ENCODE peak calls at places on chromosomes 2 and 18, in five cellular contexts. I is K562, V is H1, K is ovary, F is A549. D is an unnamed sample.

GRCh38 chr2:122713800-122714199 is 958.3 kb downstream of the TSN start:
- DNase-seq in I (no peak), V (no peak), K (no peak), F (no peak), D (no peak)

GRCh38 chr2:120869036-120869435 is 133.4 kb downstream of the GLI2 start:
- DNase-seq in I (no peak), V (no peak), K (no peak), F (no peak), D (no peak)

GRCh38 chr2:160351978-160352377 is 141.6 kb downstream of the RBMS1 start:
- DNase-seq in I (no peak), V (no peak), K (no peak), F (peak; percentile 52), D (no peak)

GRCh38 chr18:21740724-21741510 is at the start of gene MIB1:
- DNase-seq in I (peak; percentile 71), V (no peak), K (peak; percentile 99), F (no peak), D (peak; percentile 69)

GRCh38 chr2:96167407-96168013 is 22.3 kb upstream of the DUSP2 start:
- DNase-seq in I (no peak), V (no peak), K (no peak), F (no peak), D (no peak)

GRCh38 chr18:38611036-38611964 is 1045.7 kb upstream of the CELF4 start:
- DNase-seq in I (no peak), V (no peak), K (no peak), F (no peak), D (no peak)

GRCh38 chr2:237199577-237199976 is 113.9 kb downstream of the COPS8 start:
- DNase-seq in I (no peak), V (no peak), K (peak; percentile 10), F (no peak), D (no peak)

GRCh38 chr2:211132046-211132445 is 575.6 kb downstream of the CPS1 start:
- DNase-seq in I (no peak), V (no peak), K (no peak), F (no peak), D (no peak)

GRCh38 chr18:57930476-57930875 is 113.5 kb upstream of the NEDD4L start:
- DNase-seq in I (no peak), V (no peak), K (no peak), F (no peak), D (no peak)

GRCh38 chr2:206971805-206972204 is 32.5 kb downstream of the CPO start:
- DNase-seq in I (no peak), V (no peak), K (no peak), F (no peak), D (peak; percentile 26)

GRCh38 chr2:227471924-227472264 is at the start of gene AGFG1:
- DNase-seq in I (peak; percentile 88), V (no peak), K (peak; percentile 83), F (peak; percentile 88), D (peak; percentile 96)
- TF ChIP-seq POLR2A in I (peak; percentile 29), V (peak; percentile 75), K (peak; percentile 45), F (peak; percentile 43), D (peak; percentile 85)

GRCh38 chr2:238597638-238598528 is 171.2 kb downstream of the ASB1 start:
- DNase-seq in I (no peak), V (no peak), K (no peak), F (no peak), D (no peak)
- H3K27ac ChIP-seq in I (no peak overlapping the region), V (no peak overlapping the region), K (no peak overlapping the region), F (peak overlapping the region; percentile 94), D (peak overlapping the region; percentile 74)

GRCh38 chr2:152678808-152679207 is 38.5 kb downstream of the PRPF40A start:
- DNase-seq in I (no peak), V (no peak), K (no peak), F (no peak), D (no peak)

GRCh38 chr2:152676461-152676860 is 40.8 kb downstream of the PRPF40A start:
- DNase-seq in I (no peak), V (no peak), K (no peak), F (no peak), D (no peak)

DNA sequence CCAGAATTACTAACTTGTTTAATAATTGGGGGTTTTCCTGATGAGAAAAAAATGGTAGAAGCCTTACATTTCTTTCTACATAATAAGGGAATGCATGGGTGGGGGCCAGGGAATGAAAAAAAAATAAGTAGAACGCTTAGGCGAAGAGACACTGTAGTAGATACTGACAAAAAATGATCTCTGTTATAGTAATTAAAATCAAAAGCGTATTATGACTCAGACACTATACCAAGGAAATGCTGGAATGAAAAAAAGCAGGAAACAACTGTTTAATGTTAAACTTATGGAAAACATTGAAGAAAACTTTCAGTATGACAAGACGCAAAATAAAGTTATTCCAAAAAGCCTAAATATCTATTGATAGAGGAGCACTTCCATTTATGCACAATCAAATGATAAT is 42.9 kb downstream of the PRPF40A start:
- DNase-seq in I (no peak), V (no peak), K (no peak), F (no peak), D (no peak)
- TF ChIP-seq EP300 in I (no peak), V (no peak), K (no peak), F (no peak), D (no peak)

GRCh38 chr2:10120158-10120937 is 2.2 kb upstream of the RRM2 start:
- DNase-seq in I (peak; percentile 96), V (peak; percentile 84), K (peak; percentile 85), F (peak; percentile 98), D (peak; percentile 98)

GRCh38 chr2:10124538-10125045 is 2.1 kb downstream of the RRM2 start:
- DNase-seq in I (peak; percentile 17), V (no peak), K (peak; percentile 34), F (peak; percentile 84), D (no peak)

GRCh38 chr2:10120938-10121574 is 1.5 kb upstream of the RRM2 start:
- DNase-seq in I (peak; percentile 19), V (no peak), K (no peak), F (peak; percentile 79), D (no peak)

GRCh38 chr2:10123281-10123680 is 742 bp downstream of the RRM2 start:
- DNase-seq in I (peak; percentile 12), V (no peak), K (no peak), F (no peak), D (no peak)

GRCh38 chr2:10122500-10123280 is at the start of gene RRM2:
- DNase-seq in I (peak; percentile 95), V (peak; percentile 71), K (peak; percentile 92), F (peak; percentile 97), D (peak; percentile 93)
- TF ChIP-seq POLR2A in I (peak; percentile 99), V (peak; percentile 97), K (no peak), F (peak; percentile 91), D (no peak)

GRCh38 chr18:51531496-51531895 is 334.0 kb upstream of the MEX3C start:
- DNase-seq in I (no peak), V (no peak), K (no peak), F (no peak), D (no peak)
- H3K27ac ChIP-seq in I (no peak overlapping the region), V (no peak overlapping the region), K (no peak overlapping the region), F (no peak overlapping the region), D (no peak overlapping the region)

GRCh38 chr2:5981241-5982055 is 289.3 kb downstream of the SOX11 start:
- DNase-seq in I (no peak), V (no peak), K (no peak), F (no peak), D (peak; percentile 66)
- TF ChIP-seq EP300 in I (no peak), V (no peak), K (no peak), F (no peak), D (no peak)

GRCh38 chr2:27737676-27738348 is 33.7 kb upstream of the MRPL33 start:
- DNase-seq in I (no peak), V (no peak), K (no peak), F (peak; percentile 62), D (no peak)
- TF ChIP-seq POLR2A in I (no peak), V (no peak), K (no peak), F (no peak), D (no peak)